ENCODE peak calls at places on chromosomes 12 and 14, in eight cellular contexts. T is HuH-7; L is activated CD4-positive, alpha-beta T cell treated with anti-CD3 and anti-CD28 coated beads, Interleukin-2, amount 50 U/mL, for 4 hours; X is stimulated activated CD8-positive, alpha-beta memory T cell treated with anti-CD3 and anti-CD28 coated beads, Interleukin-7, amount 100 ng/mL, for 4 hours; Y is NCI-H2107; Z is T-helper 2 cell; G is body of pancreas; V is fibroblast of the aortic adventitia. R is an unnamed sample.

GRCh38 chr14:77212933-77213656 is 31.5 kb downstream of the TMEM63C start:
- DNase-seq in Y (peak), V (peak), X (no peak), L (no peak), T (peak), Z (peak), G (peak), R (peak)

GRCh38 chr12:109735825-109736551 is 22.4 kb downstream of the FAM222A start:
- DNase-seq in L (no peak), Z (no peak), V (no peak), Y (no peak), G (peak), T (no peak), X (no peak), R (no peak)

GRCh38 chr14:89399594-89400068 is 17.4 kb downstream of the FOXN3 start:
- DNase-seq in L (no peak), T (no peak), G (no peak), Z (no peak), Y (no peak), V (peak), X (no peak), R (peak)

GRCh38 chr12:111322336-111323250 is 46.3 kb downstream of the PHETA1 start:
- DNase-seq in V (no peak), T (no peak), L (no peak), Y (no peak), Z (no peak), G (peak), X (no peak), R (no peak)

GRCh38 chr12:26636710-26637328 is 196.2 kb downstream of the ITPR2 start:
- DNase-seq in Y (no peak), V (peak), Z (no peak), X (no peak), L (no peak), G (peak), T (no peak), R (peak)

GRCh38 chr12:9364224-9365176 is 156.3 kb upstream of the PZP start:
- DNase-seq in X (peak), Z (peak), Y (no peak), G (no peak), V (peak), T (no peak), L (no peak), R (peak)

GRCh38 chr12:74776378-74776777 is 238.7 kb downstream of the ATXN7L3B start:
- DNase-seq in X (no peak), L (no peak), V (no peak), G (no peak), Z (no peak), T (no peak), Y (no peak), R (no peak)

GRCh38 chr12:119725523-119725922 is 57.6 kb downstream of the PRKAB1 start:
- DNase-seq in T (no peak), Z (no peak), X (no peak), G (peak), Y (no peak), V (no peak), L (no peak), R (peak)

GRCh38 chr12:108955225-108955835 is 65.5 kb downstream of the SVOP start:
- DNase-seq in V (peak), G (peak), Z (no peak), T (no peak), X (no peak), Y (peak), L (no peak), R (peak)

GRCh38 chr14:30874999-30875787 is 834 bp downstream of the COCH start:
- DNase-seq in Y (peak), Z (peak), T (peak), X (no peak), V (no peak), G (peak), L (no peak), R (no peak)

GRCh38 chr12:1445807-1446206 is 148.6 kb downstream of the FBXL14 start:
- DNase-seq in X (no peak), G (no peak), L (no peak), Y (no peak), Z (no peak), V (no peak), T (no peak), R (no peak)

GRCh38 chr14:37384870-37385596 is 187.3 kb downstream of the MIPOL1 start:
- DNase-seq in X (no peak), V (no peak), L (no peak), T (no peak), G (peak), Y (peak), Z (no peak), R (no peak)

GRCh38 chr14:70894868-70895267 is 12.4 kb upstream of the PCNX1 start:
- DNase-seq in T (no peak), V (no peak), Y (no peak), X (no peak), Z (peak), L (no peak), G (no peak), R (peak)

GRCh38 chr12:25648460-25648859 is 95.4 kb upstream of the LMNTD1 start:
- DNase-seq in L (no peak), V (peak), X (no peak), G (peak), T (no peak), Z (no peak), Y (no peak), R (peak)

GRCh38 chr12:123104809-123105208 is 46.1 kb downstream of the PITPNM2 start:
- DNase-seq in G (no peak), Z (no peak), X (no peak), L (no peak), T (no peak), V (no peak), Y (no peak), R (no peak)

GRCh38 chr12:132165584-132165983 is 21.3 kb downstream of the NOC4L start:
- DNase-seq in T (no peak), X (no peak), V (no peak), L (no peak), G (no peak), Y (no peak), Z (no peak), R (no peak)

GRCh38 chr14:89805501-89805900 is 149.0 kb downstream of the EFCAB11 start:
- DNase-seq in G (no peak), L (no peak), V (no peak), X (no peak), Z (no peak), T (no peak), Y (no peak), R (no peak)

GRCh38 chr12:127063339-127064090 is 1203.5 kb upstream of the TMEM132C start:
- DNase-seq in X (no peak), Y (no peak), V (no peak), G (no peak), T (no peak), Z (no peak), L (no peak), R (no peak)

GRCh38 chr12:47419500-47419899 is 286.3 kb downstream of the RPAP3 start:
- DNase-seq in Z (no peak), T (no peak), L (no peak), G (no peak), X (no peak), V (peak), Y (no peak), R (peak)

GRCh38 chr12:118035194-118036041 is 18.9 kb downstream of the RFC5 start:
- DNase-seq in T (no peak), V (peak), Z (peak), Y (no peak), X (no peak), G (no peak), L (no peak), R (peak)

GRCh38 chr12:84767079-84767478 is 145.5 kb downstream of the SLC6A15 start:
- DNase-seq in T (no peak), G (no peak), X (no peak), V (no peak), L (no peak), Y (no peak), Z (no peak), R (no peak)

GRCh38 chr12:4909397-4909733 is 340 bp upstream of the KCNA1 start:
- DNase-seq in V (no peak), X (no peak), Y (no peak), G (no peak), T (no peak), Z (no peak), L (no peak), R (no peak)

GRCh38 chr14:102490456-102490855 is 19.1 kb downstream of the ANKRD9 start:
- DNase-seq in T (no peak), X (no peak), V (no peak), Y (no peak), G (no peak), L (no peak), Z (no peak), R (no peak)

GRCh38 chr12:122421263-122421814 is 1.1 kb downstream of the CLIP1 start:
- DNase-seq in T (no peak), G (peak), V (peak), Y (no peak), X (no peak), Z (peak), L (no peak), R (peak)

GRCh38 chr14:104328607-104329006 is 190.2 kb downstream of the KIF26A start:
- DNase-seq in T (no peak), V (no peak), L (no peak), Y (no peak), G (no peak), X (no peak), Z (no peak), R (no peak)

GRCh38 chr14:100914597-100915021 is 11.1 kb upstream of the RTL1 start:
- DNase-seq in Z (no peak), Y (no peak), X (no peak), L (no peak), V (peak), G (no peak), T (no peak), R (no peak)

R was measured in fibroblast of mammary gland.